ENCODE peak calls at places on chromosome 11, in five cellular contexts. E is PC-3, F is neuronal stem cell, H is HCT116, C is IMR-90. Y is an unnamed sample.

GRCh38 chr11:22875869-22876473 is 15.7 kb upstream of the CCDC179 start:
- DNase-seq in E (peak), F (peak), H (peak), C (peak), Y (no peak)

GRCh38 chr11:14789879-14790484 is 102.0 kb downstream of the CYP2R1 start:
- DNase-seq in E (peak), F (no peak), H (no peak), C (peak), Y (no peak)

GRCh38 chr11:120303004-120303637 is 22.0 kb upstream of the TLCD5 start:
- DNase-seq in E (peak), F (peak), H (peak), C (peak), Y (no peak)

GRCh38 chr11:10725114-10725906 is 25.7 kb upstream of the CTR9 start:
- DNase-seq in E (peak), F (no peak), H (peak), C (peak), Y (no peak)

GRCh38 chr11:32478277-32478731 is 43.0 kb upstream of the WT1 start:
- DNase-seq in E (no peak), F (no peak), H (no peak), C (no peak), Y (no peak)

GRCh38 chr11:130145975-130146776 is 13.4 kb upstream of the ST14 start:
- DNase-seq in E (peak), F (no peak), H (peak), C (no peak), Y (peak)

GRCh38 chr11:19429108-19429760 is 188.5 kb upstream of the E2F8 start:
- DNase-seq in E (no peak), F (no peak), H (no peak), C (no peak), Y (no peak)

GRCh38 chr11:94828088-94828487 is 59.9 kb downstream of the AMOTL1 start:
- DNase-seq in E (no peak), F (no peak), H (no peak), C (no peak), Y (no peak)

GRCh38 chr11:2584812-2585565 is 114.8 kb downstream of the KCNQ1OT1 start:
- DNase-seq in E (no peak), F (no peak), H (no peak), C (no peak), Y (peak)

GRCh38 chr11:82978422-82979099 is 77.0 kb downstream of the DDIAS start:
- DNase-seq in E (peak), F (no peak), H (no peak), C (peak), Y (no peak)

GRCh38 chr11:124638500-124638899 is 15.8 kb downstream of the TBRG1 start:
- DNase-seq in E (no peak), F (no peak), H (no peak), C (no peak), Y (no peak)

GRCh38 chr11:78564037-78564888 is 10.4 kb downstream of the NARS2 start:
- DNase-seq in E (peak), F (peak), H (peak), C (peak), Y (no peak)

GRCh38 chr11:107457205-107457557 is 444 bp downstream of the CWF19L2 start:
- DNase-seq in E (no peak), F (no peak), H (no peak), C (peak), Y (no peak)

GRCh38 chr11:115939104-115939503 is 434.9 kb upstream of the CADM1 start:
- DNase-seq in E (no peak), F (no peak), H (no peak), C (peak), Y (no peak)

DNA sequence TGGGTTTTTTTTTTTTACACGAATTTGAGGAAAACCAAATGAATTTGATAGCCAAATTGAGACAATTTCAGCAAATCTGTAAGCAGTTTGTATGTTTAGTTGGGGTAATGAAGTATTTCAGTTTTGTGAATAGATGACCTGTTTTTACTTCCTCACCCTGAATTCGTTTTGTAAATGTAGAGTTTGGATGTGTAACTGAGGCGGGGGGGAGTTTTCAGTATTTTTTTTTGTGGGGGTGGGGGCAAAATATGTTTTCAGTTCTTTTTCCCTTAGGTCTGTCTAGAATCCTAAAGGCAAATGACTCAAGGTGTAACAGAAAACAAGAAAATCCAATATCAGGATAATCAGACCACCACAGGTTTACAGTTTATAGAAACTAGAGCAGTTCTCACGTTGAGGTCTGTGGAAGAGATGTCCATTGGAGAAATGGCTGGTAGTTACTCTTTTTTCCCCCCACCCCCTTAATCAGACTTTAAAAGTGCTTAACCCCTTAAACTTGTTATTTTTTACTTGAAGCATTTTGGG is 2.2 kb downstream of the MALAT1 start:
- DNase-seq in E (no peak), F (no peak), H (no peak), C (peak), Y (no peak)
- H3K27ac ChIP-seq in E (peak), F (peak), H (peak), C (peak), Y (peak)

DNA sequence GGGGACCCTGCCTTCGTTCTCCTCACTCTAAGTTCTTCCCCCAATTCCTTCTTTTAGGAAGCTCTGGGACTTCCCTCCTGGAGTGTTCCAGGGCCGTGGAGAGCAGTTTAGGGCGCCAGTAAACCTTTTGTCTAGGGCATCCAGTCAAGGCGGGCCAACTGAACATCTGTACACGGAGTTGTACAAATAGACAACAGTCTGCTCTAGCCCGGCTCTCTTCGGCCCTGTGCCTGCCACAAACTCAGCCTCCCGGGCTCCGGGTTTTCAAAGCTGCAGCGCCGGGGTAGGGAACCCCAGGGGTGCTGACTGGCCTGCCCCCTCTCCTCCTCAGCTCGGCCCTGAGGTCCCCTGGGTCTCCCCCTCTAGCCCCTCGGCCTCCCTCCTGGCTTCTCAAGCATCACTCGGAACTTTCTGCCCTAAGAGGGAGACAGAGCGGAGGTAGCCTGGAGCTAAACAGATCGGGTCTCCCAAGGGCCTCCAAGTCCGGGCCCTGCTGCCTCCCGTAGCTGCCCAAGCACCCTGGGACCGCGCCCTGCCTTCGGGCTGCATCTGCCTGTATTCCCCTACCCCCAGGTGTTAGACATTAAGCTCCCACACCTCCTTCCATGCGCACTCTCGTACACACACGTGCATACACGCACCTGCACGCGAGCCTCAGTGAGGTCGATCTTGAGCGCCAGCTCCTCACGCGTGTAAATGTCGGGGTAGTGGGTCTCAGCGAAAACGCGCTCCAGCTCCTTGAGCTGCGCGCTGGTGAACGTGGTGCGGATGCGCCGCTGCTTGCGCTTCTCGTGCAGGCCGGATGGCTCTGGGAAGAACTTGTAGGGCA is 3.3 kb downstream of the PHOX2A start:
- DNase-seq in E (no peak), F (no peak), H (no peak), C (no peak), Y (no peak)
- H3K9ac ChIP-seq in E (no peak), F (peak), H (no peak), C (no peak), Y (no peak)

GRCh38 chr11:60866911-60867870 is at the start of gene ZP1:
- DNase-seq in E (peak), F (no peak), H (no peak), C (no peak), Y (no peak)
- H3K27ac ChIP-seq in E (no peak), F (no peak), H (no peak), C (no peak), Y (no peak)

DNA sequence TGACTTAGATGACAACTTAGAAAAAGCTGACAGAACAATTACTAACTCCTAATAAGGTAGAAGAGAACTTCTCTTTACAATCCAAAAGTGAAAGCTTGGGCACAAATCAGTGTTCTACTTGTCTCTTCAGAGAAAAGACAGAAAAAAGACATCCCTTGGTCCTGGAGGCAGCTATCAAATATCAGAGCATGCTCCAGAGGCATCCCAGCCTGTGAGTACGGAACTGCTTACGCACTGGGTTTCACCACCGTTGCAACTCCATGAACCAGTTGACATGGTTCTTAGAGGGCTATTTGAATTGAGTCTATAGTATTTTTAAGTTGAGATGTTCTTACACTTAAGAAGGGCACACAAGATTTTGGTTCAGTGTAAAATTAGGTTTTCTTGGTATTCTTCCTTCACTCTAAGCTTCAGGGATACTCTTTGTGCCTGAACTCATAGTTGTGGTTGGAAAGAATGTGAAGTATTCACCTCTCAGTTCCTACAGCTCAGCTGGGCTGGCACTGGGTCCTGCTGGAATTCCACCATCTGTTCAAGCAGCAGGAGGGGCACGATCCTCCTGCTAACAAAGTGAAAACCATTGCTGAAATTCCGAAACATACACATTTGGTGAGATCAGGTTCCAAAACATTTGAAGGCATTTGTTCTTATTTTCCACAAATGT is 6.3 kb downstream of the AKIP1 start:
- DNase-seq in E (peak), F (peak), H (no peak), C (peak), Y (no peak)
- H3K9ac ChIP-seq in E (no peak), F (no peak), H (no peak), C (peak), Y (no peak)

GRCh38 chr11:72229336-72229924 is 4.9 kb downstream of the INPPL1 start:
- DNase-seq in E (no peak), F (no peak), H (no peak), C (no peak), Y (no peak)

GRCh38 chr11:72228844-72229231 is 4.3 kb downstream of the INPPL1 start:
- DNase-seq in E (no peak), F (no peak), H (no peak), C (no peak), Y (no peak)

GRCh38 chr11:72226701-72227100 is 2.1 kb downstream of the INPPL1 start:
- DNase-seq in E (no peak), F (no peak), H (no peak), C (no peak), Y (no peak)

GRCh38 chr11:72228229-72228843 is 3.8 kb downstream of the INPPL1 start:
- DNase-seq in E (no peak), F (no peak), H (no peak), C (no peak), Y (peak)

GRCh38 chr11:72227316-72228228 is 3.0 kb downstream of the INPPL1 start:
- DNase-seq in E (peak), F (no peak), H (no peak), C (peak), Y (peak)
- H3K27ac ChIP-seq in E (no peak), F (no peak), H (no peak), C (no peak), Y (no peak)

GRCh38 chr11:66882540-66882939 is 25.7 kb downstream of the LRFN4 start:
- DNase-seq in E (no peak), F (no peak), H (no peak), C (no peak), Y (no peak)

GRCh38 chr11:66881436-66881835 is 24.6 kb downstream of the LRFN4 start:
- DNase-seq in E (no peak), F (no peak), H (no peak), C (no peak), Y (no peak)

GRCh38 chr11:66881927-66882452 is 25.1 kb downstream of the LRFN4 start:
- DNase-seq in E (no peak), F (no peak), H (no peak), C (no peak), Y (no peak)

GRCh38 chr11:66884443-66884842 is 27.6 kb downstream of the LRFN4 start:
- DNase-seq in E (no peak), F (no peak), H (no peak), C (no peak), Y (no peak)

GRCh38 chr11:66883021-66883968 is 26.4 kb downstream of the LRFN4 start:
- DNase-seq in E (peak), F (peak), H (peak), C (peak), Y (peak)
- H3K9ac ChIP-seq in E (peak), F (peak), H (peak), C (peak), Y (no peak)

GRCh38 chr11:7906481-7906880 is 24.6 kb downstream of the OR10A6 start:
- DNase-seq in E (peak), F (no peak), H (no peak), C (no peak), Y (no peak)

GRCh38 chr11:7903940-7904339 is 27.1 kb downstream of the OR10A6 start:
- DNase-seq in E (peak), F (no peak), H (no peak), C (no peak), Y (no peak)

GRCh38 chr11:7905961-7906429 is 25.1 kb downstream of the OR10A6 start:
- DNase-seq in E (peak), F (no peak), H (no peak), C (no peak), Y (peak)

GRCh38 chr11:7905549-7905948 is 25.5 kb downstream of the OR10A6 start:
- DNase-seq in E (no peak), F (no peak), H (no peak), C (no peak), Y (no peak)

GRCh38 chr11:7904910-7905309 is 26.2 kb downstream of the OR10A6 start:
- DNase-seq in E (peak), F (no peak), H (no peak), C (peak), Y (no peak)
- H3K27ac ChIP-seq in E (peak), F (no peak), H (no peak), C (no peak), Y (no peak)

DNA sequence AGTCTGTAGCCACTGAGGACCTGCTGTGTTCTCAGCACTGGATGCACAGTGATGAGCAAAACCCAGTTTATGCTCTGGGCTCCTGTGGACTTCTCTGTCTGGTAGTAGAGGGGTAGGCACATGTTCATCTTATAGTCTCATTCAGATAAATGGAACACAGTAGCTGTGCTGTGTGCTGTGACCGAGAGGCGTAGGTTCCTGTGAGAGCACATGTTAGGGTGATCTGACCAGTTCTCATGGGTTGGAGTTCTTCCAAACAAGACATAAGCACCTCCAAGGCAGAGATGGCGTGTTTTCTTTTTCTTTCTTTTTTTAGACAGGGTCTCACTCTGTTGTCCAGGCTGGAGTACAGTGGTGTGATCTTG is 154.8 kb upstream of the RASSF10 start:
- DNase-seq in E (no peak), F (no peak), H (no peak), C (no peak), Y (no peak)
- H3K9ac ChIP-seq in E (no peak), F (no peak), H (no peak), C (no peak), Y (peak)

DNA sequence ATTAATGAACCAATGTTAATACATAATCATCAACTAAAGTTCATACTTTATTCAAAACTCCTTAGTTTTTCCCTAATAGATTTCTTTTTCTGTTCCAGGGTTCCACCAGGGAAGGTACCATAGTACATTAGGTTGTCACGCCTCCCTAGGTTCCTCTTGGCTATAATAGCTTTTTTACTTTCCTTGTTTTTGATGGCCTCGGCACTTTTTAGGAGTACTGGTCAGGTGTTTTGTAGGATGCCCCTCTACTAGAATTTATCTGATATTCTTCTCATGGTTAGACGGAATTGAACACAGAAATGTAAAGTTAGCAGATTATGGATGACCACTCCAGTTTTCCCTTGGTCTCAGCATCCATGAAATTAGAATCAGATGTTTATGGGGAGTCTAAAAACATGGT is 34.0 kb downstream of the PARVA start:
- DNase-seq in E (no peak), F (no peak), H (no peak), C (no peak), Y (no peak)
- H3K27ac ChIP-seq in E (peak), F (peak), H (no peak), C (peak), Y (no peak)